ENCODE peak calls at places on chromosomes 2 and 18, in five cellular contexts. Z, C, X, K and N are unnamed samples.

GRCh38 chr2:175309799-175310198 is 128.3 kb upstream of the ATP5MC3 start:
- DNase-seq in Z (peak), C (peak), X (peak), K (peak), N (peak)

GRCh38 chr18:23828426-23828825 is 139.2 kb downstream of the LAMA3 start:
- DNase-seq in Z (peak), C (no peak), X (no peak), K (no peak), N (peak)

GRCh38 chr2:23651187-23651983 is 266.4 kb downstream of the KLHL29 start:
- DNase-seq in Z (no peak), C (no peak), X (no peak), K (no peak), N (peak)

GRCh38 chr2:229634574-229635185 is 79.7 kb downstream of the DNER start:
- DNase-seq in Z (no peak), C (no peak), X (no peak), K (no peak), N (no peak)

GRCh38 chr2:289362-290089 is 1.6 kb upstream of the ALKAL2 start:
- DNase-seq in Z (no peak), C (no peak), X (no peak), K (peak), N (peak)

GRCh38 chr2:42446503-42447271 is 47.1 kb downstream of the KCNG3 start:
- DNase-seq in Z (peak), C (no peak), X (no peak), K (no peak), N (no peak)

GRCh38 chr2:232776435-232776834 is at the start of gene KCNJ13:
- DNase-seq in Z (no peak), C (no peak), X (no peak), K (no peak), N (peak)

GRCh38 chr2:214731008-214731407 is 78.5 kb downstream of the BARD1 start:
- DNase-seq in Z (no peak), C (no peak), X (no peak), K (no peak), N (no peak)

GRCh38 chr2:81734981-81735380 is 1430.4 kb upstream of the LRRTM1 start:
- DNase-seq in Z (no peak), C (no peak), X (no peak), K (no peak), N (peak)

GRCh38 chr2:28683100-28683706 is 68.4 kb upstream of the PPP1CB start:
- DNase-seq in Z (peak), C (peak), X (no peak), K (peak), N (peak)

GRCh38 chr2:241064008-241064801 is 37.9 kb downstream of the MTERF4 start:
- DNase-seq in Z (no peak), C (no peak), X (no peak), K (peak), N (no peak)

GRCh38 chr2:191150451-191151314 is at the start of gene STAT4:
- DNase-seq in Z (no peak), C (peak), X (no peak), K (peak), N (peak)

GRCh38 chr2:228126401-228126800 is 55.1 kb downstream of the SPHKAP start:
- DNase-seq in Z (no peak), C (no peak), X (no peak), K (no peak), N (no peak)

GRCh38 chr2:104976603-104977120 is 61.2 kb upstream of the MRPS9 start:
- DNase-seq in Z (no peak), C (no peak), X (no peak), K (no peak), N (no peak)

GRCh38 chr2:47602996-47603395 is 179.9 kb upstream of the MSH6 start:
- DNase-seq in Z (no peak), C (no peak), X (no peak), K (no peak), N (peak)

GRCh38 chr2:2244508-2244907 is 86.6 kb downstream of the MYT1L start:
- DNase-seq in Z (no peak), C (no peak), X (no peak), K (no peak), N (no peak)

GRCh38 chr2:98806266-98806697 is 75.3 kb upstream of the MGAT4A start:
- DNase-seq in Z (no peak), C (peak), X (no peak), K (peak), N (no peak)

GRCh38 chr2:235480614-235481013 is 13.2 kb upstream of the AGAP1 start:
- DNase-seq in Z (no peak), C (no peak), X (no peak), K (no peak), N (no peak)

GRCh38 chr2:25369439-25369838 is 27.7 kb upstream of the DNMT3A start:
- DNase-seq in Z (no peak), C (no peak), X (no peak), K (no peak), N (no peak)

GRCh38 chr18:77114564-77115391 is 17.8 kb downstream of the MBP start:
- DNase-seq in Z (no peak), C (peak), X (no peak), K (no peak), N (peak)

GRCh38 chr18:33839452-33840225 is 261.6 kb downstream of the ASXL3 start:
- DNase-seq in Z (peak), C (no peak), X (peak), K (peak), N (peak)

GRCh38 chr18:9827856-9828793 is 57.6 kb upstream of the TXNDC2 start:
- DNase-seq in Z (peak), C (no peak), X (peak), K (no peak), N (peak)

GRCh38 chr2:235268535-235268934 is 225.3 kb upstream of the AGAP1 start:
- DNase-seq in Z (peak), C (no peak), X (no peak), K (no peak), N (peak)

GRCh38 chr2:231673348-231673770 is 35.0 kb upstream of the PTMA start:
- DNase-seq in Z (peak), C (peak), X (no peak), K (peak), N (peak)

GRCh38 chr2:227785293-227785692 is 28.3 kb upstream of the CCL20 start:
- DNase-seq in Z (no peak), C (no peak), X (no peak), K (no peak), N (no peak)